ENCODE peak calls at places on chromosomes 4 and X, in four cellular contexts. E, C, B and L are unnamed samples.

GRCh38 chr4:21991050-21991449 is 42.5 kb upstream of the KCNIP4 start:
- DNase-seq in E (no peak), C (no peak), B (peak), L (no peak)

GRCh38 chr4:139555705-139556070 is 331 bp downstream of the SETD7 start:
- DNase-seq in E (peak), C (no peak), B (no peak), L (no peak)

GRCh38 chr4:143300860-143301259 is 35.8 kb upstream of the GAB1 start:
- DNase-seq in E (no peak), C (no peak), B (no peak), L (no peak)

GRCh38 chr4:184550476-184550875 is 76.1 kb upstream of the IRF2 start:
- DNase-seq in E (no peak), C (no peak), B (no peak), L (no peak)

GRCh38 chr4:180009316-180009715 is 2233.9 kb upstream of the TENM3 start:
- DNase-seq in E (no peak), C (no peak), B (no peak), L (no peak)

GRCh38 chrX:9312922-9313867 is 151.7 kb upstream of the TBL1X start:
- DNase-seq in E (no peak), C (no peak), B (no peak), L (peak)

GRCh38 chr4:68895561-68896198 is 55.9 kb downstream of the UGT2A3 start:
- DNase-seq in E (no peak), C (no peak), B (no peak), L (no peak)

GRCh38 chr4:151324449-151325319 is 721 bp downstream of the SH3D19 start:
- DNase-seq in E (peak), C (no peak), B (peak), L (peak)

GRCh38 chr4:98383431-98384106 is 122.4 kb downstream of the RAP1GDS1 start:
- DNase-seq in E (no peak), C (no peak), B (no peak), L (no peak)

GRCh38 chr4:99462875-99463464 is 27.8 kb upstream of the ADH7 start:
- DNase-seq in E (peak), C (no peak), B (peak), L (peak)

GRCh38 chrX:11665144-11666040 is at the start of gene ARHGAP6:
- DNase-seq in E (peak), C (no peak), B (peak), L (no peak)

GRCh38 chr4:40728341-40728740 is 21.4 kb upstream of the NSUN7 start:
- DNase-seq in E (no peak), C (no peak), B (no peak), L (no peak)

GRCh38 chrX:154121961-154122360 is 22.1 kb upstream of the OPN1LW start:
- DNase-seq in E (no peak), C (no peak), B (no peak), L (no peak)

GRCh38 chr4:151882072-151882803 is 121.4 kb upstream of the GATB start:
- DNase-seq in E (no peak), C (no peak), B (no peak), L (no peak)

GRCh38 chrX:53263597-53264094 is 17.7 kb downstream of the IQSEC2 start:
- DNase-seq in E (no peak), C (no peak), B (peak), L (peak)

GRCh38 chr4:169369634-169370033 is 98.9 kb upstream of the SH3RF1 start:
- DNase-seq in E (no peak), C (no peak), B (no peak), L (no peak)

GRCh38 chrX:53241558-53241957 is 16.6 kb upstream of the KDM5C start:
- DNase-seq in E (peak), C (no peak), B (no peak), L (no peak)

GRCh38 chrX:121254336-121254735 is 206.9 kb downstream of the GLUD2 start:
- DNase-seq in E (no peak), C (no peak), B (peak), L (no peak)

GRCh38 chr4:73676881-73677323 is 56.7 kb upstream of the RASSF6 start:
- DNase-seq in E (no peak), C (no peak), B (peak), L (peak)

GRCh38 chr4:2363056-2363719 is 55.3 kb downstream of the ZFYVE28 start:
- DNase-seq in E (no peak), C (no peak), B (no peak), L (no peak)

GRCh38 chr4:163063891-163064290 is 102.8 kb downstream of the NAF1 start:
- DNase-seq in E (no peak), C (no peak), B (peak), L (no peak)

GRCh38 chr4:62324215-62324614 is 1124.1 kb downstream of the ADGRL3 start:
- DNase-seq in E (peak), C (no peak), B (no peak), L (no peak)

GRCh38 chr4:27048350-27049100 is 187.9 kb downstream of the STIM2 start:
- DNase-seq in E (no peak), C (no peak), B (peak), L (peak)

GRCh38 chr4:58871509-58871908 is 1761.3 kb upstream of the IGFBP7 start:
- DNase-seq in E (no peak), C (no peak), B (no peak), L (no peak)

GRCh38 chr4:139872274-139872673 is 206.7 kb downstream of the MGST2 start:
- DNase-seq in E (no peak), C (peak), B (peak), L (no peak)

GRCh38 chr4:95363966-95364365 is 184.8 kb downstream of the UNC5C start:
- DNase-seq in E (no peak), C (no peak), B (no peak), L (no peak)

GRCh38 chrX:41921492-41922124 is 1.7 kb downstream of the CASK start:
- DNase-seq in E (no peak), C (no peak), B (peak), L (peak)

GRCh38 chrX:131059231-131059630 is 1.1 kb downstream of the ARHGAP36 start:
- DNase-seq in E (no peak), C (no peak), B (no peak), L (no peak)